ENCODE peak calls at places on chromosomes 5 and 9, in six cellular contexts. F, W, N, P, U and J are unnamed samples.

GRCh38 chr9:1910269-1910811 is 104.8 kb upstream of the SMARCA2 start:
- DNase-seq in U (no peak), N (no peak), P (no peak), F (no peak), W (no peak), J (no peak)

GRCh38 chr5:170522211-170523128 is 18.6 kb downstream of the KCNIP1 start:
- DNase-seq in U (no peak), W (no peak), N (no peak), P (no peak), F (peak), J (no peak)

GRCh38 chr5:170552486-170553122 is 48.8 kb downstream of the KCNIP1 start:
- DNase-seq in N (no peak), P (peak), U (no peak), W (no peak), F (no peak), J (peak)

GRCh38 chr9:134939080-134939733 is 21.5 kb upstream of the FCN1 start:
- DNase-seq in U (no peak), F (no peak), P (no peak), N (no peak), W (no peak), J (no peak)

GRCh38 chr5:152246401-152246800 is 158.7 kb downstream of the NMUR2 start:
- DNase-seq in N (no peak), F (peak), W (peak), U (no peak), P (peak), J (peak)

GRCh38 chr5:55232985-55233928 is at the start of gene CCNO:
- DNase-seq in U (peak), N (no peak), F (peak), P (peak), W (peak), J (peak)

GRCh38 chr9:89929721-89930480 is 325.1 kb downstream of the GADD45G start:
- DNase-seq in W (no peak), U (no peak), F (no peak), P (no peak), N (no peak), J (no peak)

GRCh38 chr9:36046923-36047322 is 10.2 kb downstream of the RECK start:
- DNase-seq in N (no peak), P (no peak), F (no peak), U (no peak), W (no peak), J (no peak)

GRCh38 chr5:132468665-132469379 is 21.8 kb downstream of the IRF1 start:
- DNase-seq in F (no peak), N (no peak), U (no peak), W (no peak), P (no peak), J (peak)

GRCh38 chr5:164650427-164650826 is 1145.0 kb downstream of the MAT2B start:
- DNase-seq in F (no peak), N (no peak), U (no peak), W (no peak), P (no peak), J (no peak)

GRCh38 chr9:114837923-114838322 is 32.1 kb upstream of the TNFSF15 start:
- DNase-seq in P (no peak), F (no peak), N (no peak), W (no peak), U (no peak), J (no peak)

GRCh38 chr9:130331573-130331972 is 66.0 kb downstream of the HMCN2 start:
- DNase-seq in U (no peak), N (no peak), W (no peak), P (no peak), F (peak), J (no peak)

GRCh38 chr9:13963005-13963653 is 350.8 kb downstream of the NFIB start:
- DNase-seq in W (no peak), F (no peak), U (no peak), N (no peak), P (no peak), J (no peak)

GRCh38 chr9:86637515-86637914 is 283.3 kb upstream of the TUT7 start:
- DNase-seq in W (no peak), F (peak), P (peak), N (no peak), U (peak), J (peak)
- TF ChIP-seq MYC in W (no peak), F (no peak), P (no peak), N (no peak), U (no peak), J (no peak)

GRCh38 chr5:40383719-40384651 is 295.7 kb upstream of the PTGER4 start:
- DNase-seq in P (peak), N (no peak), U (no peak), F (peak), W (no peak), J (no peak)

GRCh38 chr5:40385544-40385943 is 294.2 kb upstream of the PTGER4 start:
- DNase-seq in W (no peak), N (no peak), U (no peak), F (peak), P (no peak), J (peak)

GRCh38 chr5:40389591-40389990 is 290.1 kb upstream of the PTGER4 start:
- DNase-seq in P (no peak), U (no peak), F (no peak), N (no peak), W (no peak), J (no peak)

GRCh38 chr5:40384782-40385390 is 294.8 kb upstream of the PTGER4 start:
- DNase-seq in W (no peak), F (no peak), P (no peak), U (no peak), N (no peak), J (peak)

DNA sequence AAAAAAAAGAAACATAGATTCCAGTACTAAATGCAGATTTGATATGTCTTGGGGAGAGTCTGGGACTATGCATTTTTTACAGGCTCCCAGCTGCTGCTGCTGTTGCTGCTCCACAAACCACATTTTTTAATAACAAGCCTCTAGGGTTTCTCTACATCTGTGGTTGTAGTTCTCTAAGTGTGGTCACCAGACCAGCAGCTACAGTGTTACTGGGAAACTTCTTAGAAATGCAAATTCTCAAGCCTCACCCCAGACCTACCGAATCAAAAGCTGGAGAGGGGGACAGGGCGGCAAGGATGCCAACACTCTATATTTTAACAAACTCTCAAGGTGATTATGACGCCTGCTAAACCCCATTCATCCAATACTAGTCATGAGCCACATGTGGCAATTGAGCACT is 293.4 kb upstream of the PTGER4 start:
- DNase-seq in F (no peak), U (no peak), N (peak), P (no peak), W (no peak), J (peak)
- TF ChIP-seq CTCF in F (no peak), U (no peak), N (no peak), P (no peak), W (no peak), J (no peak)

GRCh38 chr5:154780128-154780527 is 25.0 kb downstream of the LARP1 start:
- DNase-seq in F (no peak), U (no peak), W (no peak), P (no peak), N (no peak), J (no peak)
- TF ChIP-seq MYC in F (no peak), U (no peak), W (no peak), P (no peak), N (no peak), J (no peak)

DNA sequence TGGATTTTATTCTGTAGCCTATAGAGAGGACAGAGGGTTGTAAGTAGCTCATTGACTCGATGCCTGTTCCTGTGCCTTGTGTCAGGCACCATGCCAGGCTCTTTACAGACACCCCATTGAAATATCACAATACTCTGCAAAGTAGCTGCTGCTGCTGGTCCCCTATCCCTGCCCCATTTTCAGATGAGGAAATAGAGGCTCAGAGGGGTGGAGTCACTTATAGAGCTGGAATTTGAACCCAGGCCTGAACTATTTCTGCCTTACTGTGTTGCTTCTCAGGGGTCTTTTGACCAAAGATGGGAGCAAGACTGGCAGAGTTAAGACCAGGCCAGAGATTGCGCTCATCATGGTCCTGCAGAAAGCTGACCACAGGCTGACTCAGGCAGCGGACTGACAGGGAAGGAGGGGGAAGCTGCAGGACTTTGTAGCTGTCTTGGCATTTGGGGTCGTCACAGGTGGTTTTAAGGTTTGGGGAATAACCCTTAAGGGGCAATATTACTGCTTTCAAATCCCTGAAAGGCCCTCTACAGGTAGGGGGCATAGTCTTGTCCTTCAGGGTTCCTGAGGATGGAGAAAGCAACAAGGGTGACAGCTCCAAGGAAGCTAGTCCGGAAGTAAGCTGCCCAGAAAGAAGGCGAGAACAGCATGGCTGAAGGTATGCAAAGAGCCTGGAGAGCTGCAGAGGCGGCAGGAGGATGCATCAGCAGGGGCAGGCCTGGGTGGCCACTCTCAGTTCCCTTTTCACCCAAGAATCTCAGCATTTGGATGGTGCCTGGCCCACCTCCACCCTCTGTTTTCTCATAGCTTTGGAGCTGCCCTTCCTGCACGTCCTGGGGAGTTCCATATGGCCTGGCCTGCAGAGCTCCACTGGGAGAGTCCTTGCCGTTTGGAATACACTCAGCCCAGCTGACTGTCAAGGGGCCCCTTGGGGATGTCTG is 18.3 kb upstream of the NDST1 start:
- DNase-seq in N (peak), F (no peak), U (no peak), P (no peak), W (no peak), J (peak)
- TF ChIP-seq CTCF in N (no peak), F (no peak), U (no peak), P (no peak), W (no peak), J (no peak)